ENCODE peak calls at places on chromosomes 7 and 10, in eight cellular contexts. G is gastrocnemius medialis, R is IMR-90, A is stomach, P is H54, Y is ovary, S is tibial nerve, C is Peyer's patch. B is an unnamed sample.

GRCh38 chr10:34690403-34691049 is 124.6 kb downstream of the PARD3 start:
- DNase-seq in G (no peak), R (no peak), A (no peak), P (no peak), Y (no peak), S (no peak), C (no peak), B (no peak)

GRCh38 chr7:6273380-6273837 is 985 bp upstream of the CYTH3 start:
- DNase-seq in G (no peak), R (no peak), A (no peak), P (no peak), Y (peak), S (no peak), C (peak), B (peak)

GRCh38 chr7:1156782-1157535 is 3.0 kb downstream of the ZFAND2A start:
- DNase-seq in G (no peak), R (peak), A (peak), P (peak), Y (no peak), S (no peak), C (peak), B (peak)

GRCh38 chr7:122770943-122771342 is 68.2 kb upstream of the RNF148 start:
- DNase-seq in G (no peak), R (no peak), A (no peak), P (no peak), Y (no peak), S (no peak), C (no peak), B (no peak)

GRCh38 chr7:20260219-20260618 is 43.0 kb upstream of the MACC1 start:
- DNase-seq in G (no peak), R (peak), A (no peak), P (no peak), Y (no peak), S (no peak), C (no peak), B (no peak)

GRCh38 chr10:67602268-67602950 is 93.6 kb downstream of the CTNNA3 start:
- DNase-seq in G (no peak), R (peak), A (no peak), P (peak), Y (no peak), S (no peak), C (no peak), B (no peak)

GRCh38 chr7:150373049-150373801 is 4.6 kb downstream of the REPIN1 start:
- DNase-seq in G (no peak), R (no peak), A (peak), P (no peak), Y (no peak), S (no peak), C (peak), B (peak)

GRCh38 chr10:70699659-70700174 is 27.4 kb downstream of the ADAMTS14 start:
- DNase-seq in G (no peak), R (no peak), A (no peak), P (peak), Y (no peak), S (no peak), C (no peak), B (no peak)

GRCh38 chr10:95268438-95268837 is 22.4 kb downstream of the PDLIM1 start:
- DNase-seq in G (no peak), R (peak), A (no peak), P (no peak), Y (peak), S (no peak), C (no peak), B (peak)

GRCh38 chr7:44104880-44105771 is 981 bp downstream of the AEBP1 start:
- DNase-seq in G (no peak), R (peak), A (no peak), P (peak), Y (peak), S (no peak), C (peak), B (no peak)

GRCh38 chr7:34845666-34846361 is 187.8 kb downstream of the NPSR1 start:
- DNase-seq in G (no peak), R (no peak), A (no peak), P (peak), Y (no peak), S (no peak), C (no peak), B (no peak)

GRCh38 chr7:17275749-17276671 is 22.4 kb upstream of the AHR start:
- DNase-seq in G (no peak), R (peak), A (no peak), P (peak), Y (no peak), S (no peak), C (no peak), B (no peak)

GRCh38 chr10:43222296-43222695 is 44.6 kb downstream of the RASGEF1A start:
- DNase-seq in G (no peak), R (no peak), A (no peak), P (no peak), Y (peak), S (no peak), C (peak), B (no peak)

GRCh38 chr7:33753881-33754525 is 151.3 kb upstream of the BMPER start:
- DNase-seq in G (no peak), R (peak), A (no peak), P (no peak), Y (no peak), S (no peak), C (no peak), B (no peak)

GRCh38 chr7:4817178-4817905 is 41.9 kb downstream of the AP5Z1 start:
- DNase-seq in G (no peak), R (no peak), A (no peak), P (no peak), Y (no peak), S (no peak), C (no peak), B (no peak)

GRCh38 chr10:63275094-63275493 is 142.0 kb downstream of the NRBF2 start:
- DNase-seq in G (no peak), R (no peak), A (no peak), P (no peak), Y (no peak), S (no peak), C (no peak), B (no peak)

GRCh38 chr10:67606572-67606971 is 89.4 kb downstream of the CTNNA3 start:
- DNase-seq in G (no peak), R (peak), A (no peak), P (peak), Y (no peak), S (no peak), C (no peak), B (no peak)

GRCh38 chr10:9081253-9081652 is 1026.8 kb downstream of the GATA3 start:
- DNase-seq in G (no peak), R (no peak), A (no peak), P (no peak), Y (no peak), S (no peak), C (no peak), B (no peak)

GRCh38 chr10:86211691-86212390 is 154.8 kb downstream of the GRID1 start:
- DNase-seq in G (no peak), R (no peak), A (no peak), P (no peak), Y (no peak), S (no peak), C (no peak), B (no peak)

GRCh38 chr7:28584235-28584634 is 171.9 kb downstream of the CREB5 start:
- DNase-seq in G (no peak), R (no peak), A (no peak), P (no peak), Y (no peak), S (no peak), C (no peak), B (no peak)

GRCh38 chr10:70578371-70578947 is 24.1 kb downstream of the PRF1 start:
- DNase-seq in G (no peak), R (peak), A (no peak), P (peak), Y (no peak), S (no peak), C (peak), B (no peak)

GRCh38 chr7:44534087-44534486 is 7.0 kb downstream of the NPC1L1 start:
- DNase-seq in G (no peak), R (peak), A (no peak), P (no peak), Y (no peak), S (no peak), C (no peak), B (no peak)

GRCh38 chr10:124001391-124002260 is 91.8 kb downstream of the CHST15 start:
- DNase-seq in G (no peak), R (no peak), A (peak), P (no peak), Y (no peak), S (no peak), C (peak), B (peak)

GRCh38 chr7:29486191-29486700 is 77.4 kb upstream of the PRR15 start:
- DNase-seq in G (no peak), R (no peak), A (no peak), P (no peak), Y (peak), S (no peak), C (no peak), B (no peak)

GRCh38 chr7:5525271-5526189 is 101.9 kb upstream of the TNRC18 start:
- DNase-seq in G (peak), R (peak), A (peak), P (peak), Y (no peak), S (no peak), C (peak), B (no peak)

GRCh38 chr7:2191026-2191425 is 41.7 kb downstream of the MAD1L1 start:
- DNase-seq in G (no peak), R (no peak), A (no peak), P (no peak), Y (no peak), S (no peak), C (no peak), B (no peak)

DNA sequence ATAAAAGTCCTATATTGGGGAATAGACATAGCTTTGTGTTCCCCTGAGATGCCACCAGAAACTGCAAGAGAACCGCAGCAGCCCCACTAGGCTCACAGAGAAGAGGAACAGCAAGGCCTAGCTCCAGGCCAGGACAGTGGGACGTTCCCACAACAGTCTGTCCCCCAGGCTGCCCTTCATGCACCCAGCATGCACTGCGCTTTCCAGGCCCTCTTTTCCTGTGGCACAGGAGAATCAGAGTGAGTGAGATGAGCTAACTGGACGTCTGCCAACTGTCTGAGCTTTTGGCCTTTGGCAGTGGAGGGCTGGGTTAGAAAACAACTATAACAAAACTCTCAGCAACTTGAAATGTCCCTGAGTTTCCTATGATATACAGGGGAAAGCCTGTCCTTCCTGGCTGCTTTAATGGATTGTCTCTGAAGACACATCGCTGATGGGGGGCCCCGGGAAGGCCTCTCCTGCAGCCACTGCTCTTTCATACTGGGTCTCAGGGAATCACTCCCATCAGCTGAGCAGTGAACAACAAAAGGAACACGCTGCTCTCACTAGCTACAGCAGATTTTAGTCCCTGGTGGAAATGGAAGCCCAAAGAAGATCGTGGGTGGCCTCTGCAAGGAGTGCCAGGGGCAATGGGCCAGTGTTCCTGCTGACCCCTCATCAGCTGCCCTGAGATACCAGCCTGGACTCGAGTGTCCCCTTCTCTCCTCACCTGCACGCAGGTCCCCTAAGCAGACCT is 53.5 kb downstream of the PODXL start:
- DNase-seq in G (peak), R (peak), A (no peak), P (no peak), Y (peak), S (no peak), C (no peak), B (no peak)
- TF ChIP-seq POLR2A in G (no peak), R (no peak), A (no peak), P (no peak), Y (no peak), S (no peak), C (no peak), B (no peak)

GRCh38 chr7:148153611-148154010 is 437.0 kb upstream of the C7orf33 start:
- DNase-seq in G (no peak), R (no peak), A (peak), P (no peak), Y (peak), S (no peak), C (no peak), B (peak)
- TF ChIP-seq POLR2A in G (no peak), R (no peak), A (no peak), P (no peak), Y (no peak), S (no peak), C (no peak), B (no peak)

GRCh38 chr10:122114156-122114747 is 125.3 kb downstream of the TACC2 start:
- DNase-seq in G (peak), R (peak), A (no peak), P (no peak), Y (no peak), S (no peak), C (no peak), B (no peak)

GRCh38 chr10:122112625-122113160 is 123.7 kb downstream of the TACC2 start:
- DNase-seq in G (peak), R (peak), A (peak), P (peak), Y (peak), S (peak), C (peak), B (peak)

GRCh38 chr10:122112021-122112616 is 123.2 kb downstream of the TACC2 start:
- DNase-seq in G (no peak), R (peak), A (no peak), P (no peak), Y (no peak), S (no peak), C (no peak), B (no peak)

GRCh38 chr10:122115874-122116273 is 126.9 kb downstream of the TACC2 start:
- DNase-seq in G (no peak), R (no peak), A (no peak), P (no peak), Y (no peak), S (no peak), C (no peak), B (no peak)

GRCh38 chr10:122113161-122113944 is 124.4 kb downstream of the TACC2 start:
- DNase-seq in G (peak), R (peak), A (peak), P (peak), Y (peak), S (peak), C (peak), B (peak)
- TF ChIP-seq POLR2A in G (peak), R (peak), A (peak), P (no peak), Y (peak), S (peak), C (no peak), B (peak)

DNA sequence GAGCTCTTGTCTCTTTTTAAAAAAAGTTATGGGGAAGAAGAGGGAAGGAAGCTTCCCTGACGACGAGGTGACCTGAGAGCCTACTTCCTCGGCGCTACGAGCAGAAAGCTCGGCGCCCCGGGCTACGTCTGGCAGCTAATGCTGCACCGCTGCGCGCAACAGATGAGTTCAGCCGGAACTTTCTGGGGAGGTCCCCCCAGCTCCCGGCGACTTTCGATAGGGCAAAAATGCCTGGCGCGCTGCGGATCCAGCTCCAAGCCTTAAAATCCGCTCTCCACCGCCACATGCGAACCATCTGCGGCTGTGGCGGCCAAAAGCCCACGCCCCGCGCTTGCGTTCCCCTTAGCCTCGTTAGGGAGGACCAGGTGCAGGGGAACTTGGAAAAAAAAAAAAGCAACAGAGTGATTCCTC is 620 bp downstream of the P4HA1 start:
- DNase-seq in G (peak), R (peak), A (peak), P (peak), Y (peak), S (peak), C (peak), B (peak)
- TF ChIP-seq POLR2A in G (no peak), R (no peak), A (peak), P (peak), Y (no peak), S (no peak), C (peak), B (no peak)

GRCh38 chr10:102502337-102503151 is at the start of gene ACTR1A:
- DNase-seq in G (peak), R (peak), A (peak), P (peak), Y (peak), S (peak), C (peak), B (peak)
- TF ChIP-seq POLR2A in G (peak), R (peak), A (peak), P (peak), Y (peak), S (peak), C (peak), B (no peak)

GRCh38 chr10:1050555-1050954 is 1.6 kb upstream of the IDI1 start:
- DNase-seq in G (peak), R (no peak), A (no peak), P (no peak), Y (no peak), S (no peak), C (peak), B (no peak)
- TF ChIP-seq POLR2A in G (no peak), R (peak), A (no peak), P (no peak), Y (no peak), S (no peak), C (no peak), B (no peak)

GRCh38 chr10:104351919-104352318 is 1.7 kb upstream of the CFAP58 start:
- DNase-seq in G (no peak), R (no peak), A (no peak), P (no peak), Y (no peak), S (no peak), C (no peak), B (no peak)

GRCh38 chr10:104350146-104350635 is 3.4 kb upstream of the CFAP58 start:
- DNase-seq in G (no peak), R (peak), A (no peak), P (no peak), Y (no peak), S (no peak), C (peak), B (no peak)

GRCh38 chr10:104349623-104350142 is 4.0 kb upstream of the CFAP58 start:
- DNase-seq in G (no peak), R (peak), A (no peak), P (no peak), Y (no peak), S (no peak), C (peak), B (no peak)

GRCh38 chr10:104351067-104351681 is 2.5 kb upstream of the CFAP58 start:
- DNase-seq in G (no peak), R (peak), A (no peak), P (no peak), Y (no peak), S (no peak), C (no peak), B (no peak)

GRCh38 chr10:104353325-104354048 is at the start of gene CFAP58:
- DNase-seq in G (peak), R (peak), A (peak), P (peak), Y (peak), S (peak), C (peak), B (peak)
- TF ChIP-seq POLR2A in G (no peak), R (no peak), A (no peak), P (peak), Y (peak), S (no peak), C (no peak), B (no peak)